ENCODE peak calls at places on chromosome X, in nine cellular contexts. C is upper lobe of right lung, L is tibial artery, F is stomach, U is Panc1, V is esophagus muscularis mucosa, P is OCI-LY7, G is body of pancreas, O is lung. Y is an unnamed sample.

GRCh38 chrX:47278684-47279083 is 45.9 kb downstream of the USP11 start:
- DNase-seq in C (no peak), L (no peak), F (no peak), U (no peak), V (no peak), P (no peak), G (no peak), O (no peak), Y (no peak)

GRCh38 chrX:151176351-151176750 is at the start of gene GPR50:
- DNase-seq in C (no peak), L (no peak), F (no peak), U (no peak), V (no peak), P (no peak), G (no peak), O (no peak), Y (peak)

GRCh38 chrX:48493890-48494364 is 14.9 kb upstream of the PORCN start:
- DNase-seq in C (no peak), L (no peak), F (peak), U (no peak), V (no peak), P (no peak), G (peak), O (no peak), Y (peak)

GRCh38 chrX:8189096-8189830 is 18.2 kb upstream of the VCX2 start:
- DNase-seq in C (no peak), L (no peak), F (no peak), U (no peak), V (no peak), P (no peak), G (no peak), O (no peak), Y (no peak)

GRCh38 chrX:53950130-53950733 is 94.0 kb downstream of the PHF8 start:
- DNase-seq in C (no peak), L (no peak), F (no peak), U (no peak), V (no peak), P (no peak), G (no peak), O (no peak), Y (no peak)

GRCh38 chrX:634306-634958 is 3.8 kb downstream of the SHOX start:
- DNase-seq in C (no peak), L (no peak), F (peak), U (no peak), V (no peak), P (no peak), G (no peak), O (no peak), Y (no peak)

GRCh38 chrX:47650164-47651042 is at the start of gene ELK1:
- DNase-seq in C (peak), L (peak), F (peak), U (peak), V (peak), P (peak), G (peak), O (peak), Y (peak)

GRCh38 chrX:57821703-57822375 is 88.4 kb downstream of the ZXDA start:
- DNase-seq in C (no peak), L (no peak), F (no peak), U (no peak), V (no peak), P (peak), G (peak), O (peak), Y (peak)

GRCh38 chrX:37454537-37455285 is 105.5 kb downstream of the PRRG1 start:
- DNase-seq in C (no peak), L (no peak), F (no peak), U (peak), V (no peak), P (no peak), G (no peak), O (no peak), Y (no peak)

GRCh38 chrX:65706041-65706828 is 38.8 kb downstream of the MSN start:
- DNase-seq in C (no peak), L (no peak), F (no peak), U (peak), V (no peak), P (no peak), G (peak), O (peak), Y (peak)

GRCh38 chrX:107718156-107718621 is 57.4 kb downstream of the TSC22D3 start:
- DNase-seq in C (no peak), L (peak), F (peak), U (peak), V (peak), P (peak), G (peak), O (peak), Y (peak)

GRCh38 chrX:8647176-8647575 is 84.8 kb downstream of the ANOS1 start:
- DNase-seq in C (no peak), L (no peak), F (no peak), U (no peak), V (no peak), P (no peak), G (no peak), O (no peak), Y (peak)

GRCh38 chrX:32614707-32615106 is 596.6 kb downstream of the DMD start:
- DNase-seq in C (no peak), L (no peak), F (no peak), U (no peak), V (no peak), P (no peak), G (no peak), O (no peak), Y (no peak)

GRCh38 chrX:34875204-34875603 is 67.4 kb upstream of the FAM47B start:
- DNase-seq in C (no peak), L (no peak), F (no peak), U (peak), V (no peak), P (no peak), G (no peak), O (no peak), Y (no peak)

GRCh38 chrX:67607436-67607835 is 63.6 kb downstream of the AR start:
- DNase-seq in C (no peak), L (no peak), F (no peak), U (no peak), V (no peak), P (no peak), G (no peak), O (no peak), Y (no peak)

GRCh38 chrX:115499112-115499805 is 61.7 kb upstream of the PLS3 start:
- DNase-seq in C (no peak), L (no peak), F (no peak), U (no peak), V (no peak), P (no peak), G (no peak), O (no peak), Y (peak)

GRCh38 chrX:110180176-110180927 is 137.5 kb downstream of the AMMECR1 start:
- DNase-seq in C (no peak), L (no peak), F (no peak), U (no peak), V (no peak), P (no peak), G (no peak), O (no peak), Y (no peak)

GRCh38 chrX:129043138-129043537 is 480.2 kb downstream of the SMARCA1 start:
- DNase-seq in C (no peak), L (no peak), F (no peak), U (no peak), V (no peak), P (no peak), G (no peak), O (no peak), Y (no peak)

GRCh38 chrX:96314974-96315373 is 369.7 kb upstream of the DIAPH2 start:
- DNase-seq in C (no peak), L (no peak), F (no peak), U (no peak), V (no peak), P (no peak), G (no peak), O (no peak), Y (no peak)

GRCh38 chrX:115952417-115953092 is 218.0 kb upstream of the AGTR2 start:
- DNase-seq in C (no peak), L (no peak), F (no peak), U (no peak), V (no peak), P (no peak), G (peak), O (no peak), Y (no peak)

GRCh38 chrX:53714580-53715335 is 28.2 kb upstream of the HUWE1 start:
- DNase-seq in C (peak), L (no peak), F (peak), U (no peak), V (no peak), P (peak), G (peak), O (peak), Y (no peak)

GRCh38 chrX:140157143-140157542 is 191.8 kb upstream of the CXorf66 start:
- DNase-seq in C (no peak), L (no peak), F (no peak), U (no peak), V (no peak), P (no peak), G (no peak), O (no peak), Y (peak)

GRCh38 chrX:110136136-110136535 is 133.2 kb downstream of the TMEM164 start:
- DNase-seq in C (no peak), L (no peak), F (no peak), U (no peak), V (no peak), P (no peak), G (no peak), O (no peak), Y (no peak)

GRCh38 chrX:1111543-1112300 is 100.7 kb downstream of the CRLF2 start:
- DNase-seq in C (peak), L (no peak), F (no peak), U (no peak), V (no peak), P (peak), G (no peak), O (no peak), Y (no peak)

GRCh38 chrX:14936561-14936960 is 63.3 kb downstream of the MOSPD2 start:
- DNase-seq in C (no peak), L (no peak), F (no peak), U (no peak), V (no peak), P (no peak), G (no peak), O (no peak), Y (peak)

GRCh38 chrX:31209005-31209612 is 137.3 kb upstream of the FTHL17 start:
- DNase-seq in C (no peak), L (no peak), F (no peak), U (no peak), V (no peak), P (no peak), G (no peak), O (no peak), Y (no peak)

GRCh38 chrX:154429708-154430107 is 1.2 kb downstream of the ATP6AP1 start:
- DNase-seq in C (no peak), L (no peak), F (no peak), U (no peak), V (no peak), P (no peak), G (no peak), O (no peak), Y (no peak)

GRCh38 chrX:7746861-7747260 is 96.1 kb upstream of the VCX start:
- DNase-seq in C (no peak), L (no peak), F (no peak), U (no peak), V (no peak), P (no peak), G (no peak), O (no peak), Y (no peak)

GRCh38 chrX:25976683-25977310 is 161.3 kb upstream of the MAGEB18 start:
- DNase-seq in C (no peak), L (no peak), F (no peak), U (no peak), V (no peak), P (no peak), G (no peak), O (no peak), Y (no peak)

GRCh38 chrX:69158166-69159040 is 6.8 kb downstream of the PJA1 start:
- DNase-seq in C (no peak), L (peak), F (peak), U (peak), V (peak), P (peak), G (peak), O (peak), Y (peak)

GRCh38 chrX:50756276-50756675 is 57.7 kb downstream of the SHROOM4 start:
- DNase-seq in C (no peak), L (no peak), F (no peak), U (no peak), V (no peak), P (no peak), G (no peak), O (no peak), Y (no peak)

GRCh38 chrX:46637937-46638336 is 64.4 kb downstream of the CHST7 start:
- DNase-seq in C (no peak), L (no peak), F (no peak), U (no peak), V (no peak), P (no peak), G (no peak), O (no peak), Y (no peak)

DNA sequence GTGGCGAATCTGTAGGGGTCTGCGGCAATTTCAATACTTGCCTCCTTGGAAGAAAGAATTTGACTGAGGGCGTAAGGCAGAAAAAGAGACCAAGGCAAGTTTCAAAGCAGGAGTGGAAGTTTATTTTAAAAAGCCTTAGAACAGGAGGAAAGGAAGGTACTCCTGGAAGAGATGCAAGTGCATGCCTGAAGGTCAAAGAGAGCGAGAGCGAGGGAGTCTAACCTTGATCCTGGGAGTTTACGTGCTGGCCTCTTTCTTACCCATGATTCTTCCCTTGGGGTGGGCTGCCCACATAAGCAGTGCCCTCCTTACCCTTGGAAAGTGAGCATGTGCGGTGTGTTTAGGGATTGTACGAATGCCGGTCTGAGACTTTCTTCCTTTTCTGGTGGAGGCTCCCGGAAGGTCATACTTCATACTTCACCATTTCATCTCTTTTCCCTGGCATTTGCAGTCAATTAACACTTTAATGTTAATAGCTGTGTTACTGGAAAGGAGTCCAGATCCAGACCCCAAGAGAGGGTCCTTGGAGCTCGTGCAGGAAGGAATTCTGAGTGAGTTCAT is 40.0 kb downstream of the ARSD start:
- DNase-seq in C (no peak), L (no peak), F (no peak), U (no peak), V (no peak), P (no peak), G (no peak), O (no peak), Y (no peak)
- H3K4me3 ChIP-seq in C (peak), L (peak), F (peak), U (peak), V (peak), P (peak), G (peak), O (no peak), Y (no peak)

GRCh38 chrX:133792198-133792953 is 193.0 kb downstream of the GPC3 start:
- DNase-seq in C (peak), L (peak), F (peak), U (peak), V (no peak), P (peak), G (peak), O (peak), Y (peak)
- H3K4me3 ChIP-seq in C (peak), L (peak), F (peak), U (no peak), V (peak), P (no peak), G (no peak), O (no peak), Y (no peak)

DNA sequence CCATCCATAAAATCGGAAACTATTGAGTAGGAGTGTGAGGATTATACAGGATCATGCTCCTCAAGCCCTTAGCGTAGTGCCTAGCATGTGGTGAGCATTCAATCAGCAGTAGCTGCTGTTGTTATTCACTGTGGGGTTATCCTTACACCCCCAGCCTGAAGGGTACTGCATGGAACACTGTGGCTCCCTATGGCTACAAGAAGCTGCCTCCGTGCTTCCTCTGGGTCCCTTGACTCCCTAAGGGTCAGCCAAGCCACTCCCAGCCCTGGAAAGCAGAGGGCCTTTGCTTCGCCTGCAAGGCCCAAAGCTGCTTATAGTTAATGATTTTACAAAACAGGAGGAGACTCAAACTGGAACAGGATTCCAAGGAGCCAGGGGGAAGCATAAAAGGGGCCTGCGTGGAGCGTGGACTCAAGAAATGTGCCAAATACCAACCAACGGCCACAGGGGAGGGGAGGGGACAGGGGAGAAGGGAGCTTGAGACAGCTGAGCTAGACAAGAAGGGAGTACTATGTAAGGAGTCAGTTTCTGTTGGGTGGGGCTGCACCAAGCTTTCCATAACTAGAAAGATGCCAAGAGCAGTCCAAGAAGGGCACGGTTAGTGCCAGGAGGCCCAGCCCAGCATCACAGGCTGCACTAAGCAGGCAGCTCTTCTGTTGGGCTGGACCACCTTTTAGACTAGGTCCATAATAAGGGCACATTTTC is 15.9 kb downstream of the SEPTIN6 start:
- DNase-seq in C (no peak), L (no peak), F (no peak), U (no peak), V (no peak), P (no peak), G (no peak), O (no peak), Y (no peak)
- H3K4me3 ChIP-seq in C (no peak), L (no peak), F (no peak), U (no peak), V (no peak), P (peak), G (no peak), O (no peak), Y (no peak)

DNA sequence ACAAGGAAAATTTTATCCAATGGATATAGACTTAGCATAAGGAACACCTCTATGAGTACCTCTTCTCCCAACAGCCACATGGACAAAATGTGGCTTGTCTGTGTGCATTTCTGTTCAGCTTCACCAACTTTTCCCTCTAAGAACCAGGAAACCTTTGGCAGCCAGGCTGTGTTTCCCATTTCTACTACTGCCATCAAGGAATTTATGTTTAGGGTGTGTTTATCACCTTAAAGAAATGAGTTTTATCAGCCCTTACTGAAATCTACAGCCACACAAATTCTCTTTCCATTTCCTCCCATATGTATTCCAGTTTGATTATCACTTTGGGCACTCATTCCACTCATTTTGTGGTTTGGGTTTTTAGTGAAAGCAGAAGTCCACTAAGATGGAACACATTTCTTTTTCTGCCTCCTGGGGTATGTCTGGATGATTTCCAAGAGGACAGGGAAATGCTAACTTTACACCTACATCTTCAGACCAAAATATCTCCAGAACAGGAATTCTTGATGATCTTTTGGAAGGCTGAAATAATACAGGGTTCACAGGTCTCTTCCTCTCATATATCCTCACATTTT is 82.6 kb upstream of the MAOA start:
- DNase-seq in C (no peak), L (no peak), F (no peak), U (no peak), V (no peak), P (no peak), G (no peak), O (no peak), Y (peak)
- H3K4me3 ChIP-seq in C (no peak), L (no peak), F (no peak), U (no peak), V (no peak), P (no peak), G (no peak), O (no peak), Y (no peak)

Y was measured in cardiac muscle cell.